ENCODE peak calls at places on chromosomes 3 and 15, in four cellular contexts. One of them, this sample, is unnamed.

GRCh38 chr15:88375234-88375926 is 91.8 kb downstream of the MRPL46 start:
- DNase-seq in ELF-1: peak; percentile 14
- DNase-seq in Panc1: no peak
- DNase-seq in endothelial cell: no peak
- DNase-seq in this sample: no peak

GRCh38 chr15:57639306-57639705 is 47.6 kb downstream of the MYZAP start:
- DNase-seq in ELF-1: no peak
- DNase-seq in Panc1: no peak
- DNase-seq in endothelial cell: no peak
- DNase-seq in this sample: no peak

GRCh38 chr3:44920081-44920480 is 45.7 kb downstream of the TGM4 start:
- DNase-seq in ELF-1: no peak
- DNase-seq in Panc1: no peak
- DNase-seq in endothelial cell: no peak
- DNase-seq in this sample: no peak

GRCh38 chr3:132268956-132269355 is 48.3 kb upstream of the ACP3 start:
- DNase-seq in ELF-1: peak; percentile 87
- DNase-seq in Panc1: no peak
- DNase-seq in endothelial cell: peak; percentile 26
- DNase-seq in this sample: no peak

GRCh38 chr3:145175626-145176025 is 985.4 kb downstream of the PLOD2 start:
- DNase-seq in ELF-1: no peak
- DNase-seq in Panc1: no peak
- DNase-seq in endothelial cell: no peak
- DNase-seq in this sample: no peak

GRCh38 chr15:35852818-35853624 is 307.1 kb upstream of the DPH6 start:
- DNase-seq in ELF-1: no peak
- DNase-seq in Panc1: no peak
- DNase-seq in endothelial cell: no peak
- DNase-seq in this sample: no peak

GRCh38 chr3:134029256-134029733 is 430 bp downstream of the SLCO2A1 start:
- DNase-seq in ELF-1: peak; percentile 52
- DNase-seq in Panc1: no peak
- DNase-seq in endothelial cell: no peak
- DNase-seq in this sample: peak; percentile 74

GRCh38 chr3:101261506-101261905 is 58.9 kb downstream of the IMPG2 start:
- DNase-seq in ELF-1: no peak
- DNase-seq in Panc1: no peak
- DNase-seq in endothelial cell: no peak
- DNase-seq in this sample: no peak

GRCh38 chr3:65883614-65884013 is 155.1 kb downstream of the MAGI1 start:
- DNase-seq in ELF-1: peak; percentile 33
- DNase-seq in Panc1: no peak
- DNase-seq in endothelial cell: peak; percentile 17
- DNase-seq in this sample: no peak

GRCh38 chr3:192869131-192870027 is 48.3 kb downstream of the MB21D2 start:
- DNase-seq in ELF-1: no peak
- DNase-seq in Panc1: no peak
- DNase-seq in endothelial cell: no peak
- DNase-seq in this sample: no peak

GRCh38 chr3:16728762-16729745 is 123.8 kb upstream of the DAZL start:
- DNase-seq in ELF-1: no peak
- DNase-seq in Panc1: no peak
- DNase-seq in endothelial cell: no peak
- DNase-seq in this sample: no peak

GRCh38 chr15:23561914-23562313 is 3.6 kb upstream of the MKRN3 start:
- DNase-seq in ELF-1: no peak
- DNase-seq in Panc1: no peak
- DNase-seq in endothelial cell: no peak
- DNase-seq in this sample: peak; percentile 44

GRCh38 chr3:149575213-149575961 is 82.4 kb downstream of the WWTR1 start:
- DNase-seq in ELF-1: no peak
- DNase-seq in Panc1: peak; percentile 92
- DNase-seq in endothelial cell: no peak
- DNase-seq in this sample: no peak

GRCh38 chr3:195208183-195208582 is 62.8 kb downstream of the XXYLT1 start:
- DNase-seq in ELF-1: no peak
- DNase-seq in Panc1: no peak
- DNase-seq in endothelial cell: no peak
- DNase-seq in this sample: no peak

GRCh38 chr15:74010929-74011540 is 16.5 kb downstream of the PML start:
- DNase-seq in ELF-1: no peak
- DNase-seq in Panc1: no peak
- DNase-seq in endothelial cell: no peak
- DNase-seq in this sample: no peak

GRCh38 chr3:99896482-99896881 is 78.8 kb downstream of the CMSS1 start:
- DNase-seq in ELF-1: no peak
- DNase-seq in Panc1: no peak
- DNase-seq in endothelial cell: no peak
- DNase-seq in this sample: no peak

GRCh38 chr3:187051724-187052364 is 87.5 kb downstream of the RPL39L start:
- DNase-seq in ELF-1: no peak
- DNase-seq in Panc1: no peak
- DNase-seq in endothelial cell: no peak
- DNase-seq in this sample: no peak

GRCh38 chr15:70186152-70186551 is 88.4 kb upstream of the TLE3 start:
- DNase-seq in ELF-1: peak; percentile 64
- DNase-seq in Panc1: no peak
- DNase-seq in endothelial cell: no peak
- DNase-seq in this sample: peak; percentile 60

GRCh38 chr15:84715442-84716035 is 400 bp downstream of the SEC11A start:
- DNase-seq in ELF-1: no peak
- DNase-seq in Panc1: no peak
- DNase-seq in endothelial cell: no peak
- DNase-seq in this sample: no peak

GRCh38 chr15:52067545-52067926 is 45.0 kb downstream of the BCL2L10 start:
- DNase-seq in ELF-1: no peak
- DNase-seq in Panc1: no peak
- DNase-seq in endothelial cell: no peak
- DNase-seq in this sample: no peak

GRCh38 chr3:162892921-162893793 is 1396.5 kb downstream of the OTOL1 start:
- DNase-seq in ELF-1: no peak
- DNase-seq in Panc1: no peak
- DNase-seq in endothelial cell: no peak
- DNase-seq in this sample: no peak

GRCh38 chr15:27768731-27769510 is 330.2 kb downstream of the OCA2 start:
- DNase-seq in ELF-1: no peak
- DNase-seq in Panc1: no peak
- DNase-seq in endothelial cell: no peak
- DNase-seq in this sample: peak; percentile 31

GRCh38 chr3:14561051-14561634 is 21.0 kb upstream of the GRIP2 start:
- DNase-seq in ELF-1: no peak
- DNase-seq in Panc1: no peak
- DNase-seq in endothelial cell: no peak
- DNase-seq in this sample: no peak

GRCh38 chr3:178736300-178736699 is 200.1 kb downstream of the KCNMB2 start:
- DNase-seq in ELF-1: peak; percentile 8
- DNase-seq in Panc1: no peak
- DNase-seq in endothelial cell: no peak
- DNase-seq in this sample: no peak

GRCh38 chr3:32374788-32375595 is 16.7 kb upstream of the CMTM7 start:
- DNase-seq in ELF-1: peak; percentile 87
- DNase-seq in Panc1: peak; percentile 42
- DNase-seq in endothelial cell: peak; percentile 76
- DNase-seq in this sample: peak; percentile 81

GRCh38 chr15:100016632-100017031 is 283.4 kb upstream of the LYSMD4 start:
- DNase-seq in ELF-1: no peak
- DNase-seq in Panc1: no peak
- DNase-seq in endothelial cell: no peak
- DNase-seq in this sample: no peak

GRCh38 chr15:40379374-40379773 is 3.1 kb upstream of the KNSTRN start:
- DNase-seq in ELF-1: no peak
- DNase-seq in Panc1: no peak
- DNase-seq in endothelial cell: no peak
- DNase-seq in this sample: no peak

GRCh38 chr3:73214846-73215245 is 153.4 kb downstream of the EBLN2 start:
- DNase-seq in ELF-1: no peak
- DNase-seq in Panc1: no peak
- DNase-seq in endothelial cell: no peak
- DNase-seq in this sample: no peak

GRCh38 chr15:33113666-33114483 is 80.6 kb downstream of the FMN1 start:
- DNase-seq in ELF-1: peak; percentile 68
- DNase-seq in Panc1: no peak
- DNase-seq in endothelial cell: no peak
- DNase-seq in this sample: no peak

GRCh38 chr3:54533856-54534255 is 394.0 kb downstream of the LRTM1 start:
- DNase-seq in ELF-1: peak; percentile 34
- DNase-seq in Panc1: no peak
- DNase-seq in endothelial cell: no peak
- DNase-seq in this sample: no peak

GRCh38 chr15:45640610-45641009 is 5.8 kb downstream of the SQOR start:
- DNase-seq in ELF-1: no peak
- DNase-seq in Panc1: no peak
- DNase-seq in endothelial cell: no peak
- DNase-seq in this sample: no peak

GRCh38 chr15:93141373-93141790 is 52.4 kb upstream of the RGMA start:
- DNase-seq in ELF-1: no peak
- DNase-seq in Panc1: no peak
- DNase-seq in endothelial cell: no peak
- DNase-seq in this sample: no peak

GRCh38 chr3:179819379-179819778 is 166.5 kb downstream of the USP13 start:
- DNase-seq in ELF-1: no peak
- DNase-seq in Panc1: no peak
- DNase-seq in endothelial cell: no peak
- DNase-seq in this sample: no peak

This sample was measured in retina.